ENCODE peak calls at places on chromosomes 1 and 21, in six cellular contexts. J is IMR-90, I is left lung, A is Panc1, W is GM23248, Y is breast epithelium. H is an unnamed sample. For H3K4me1, the result is how much of the 10 kb centered on the place peaks cover.

GRCh38 chr21:33332143-33332542 is 7.4 kb downstream of the IFNAR1 start:
- DNase-seq in A (no peak), J (no peak), Y (no peak), W (no peak), I (no peak), H (no peak)

GRCh38 chr1:5436808-5437207 is 555.4 kb downstream of the NPHP4 start:
- DNase-seq in Y (no peak), I (no peak), J (no peak), A (no peak), W (no peak), H (no peak)

GRCh38 chr1:111274653-111275052 is 16.0 kb upstream of the CHIA start:
- DNase-seq in J (no peak), Y (no peak), W (peak), A (no peak), I (no peak), H (no peak)

GRCh38 chr21:43978060-43978459 is 34.0 kb upstream of the TRAPPC10 start:
- DNase-seq in Y (no peak), W (no peak), I (no peak), A (no peak), J (no peak), H (no peak)

GRCh38 chr1:27606708-27607238 is 2.8 kb upstream of the AHDC1 start:
- DNase-seq in J (peak), A (no peak), I (no peak), W (peak), Y (no peak), H (no peak)

GRCh38 chr1:233863901-233864545 is 40.5 kb upstream of the SLC35F3 start:
- DNase-seq in A (no peak), Y (no peak), J (no peak), I (no peak), W (no peak), H (no peak)

GRCh38 chr1:41580021-41580420 is 95.5 kb upstream of the EDN2 start:
- DNase-seq in A (no peak), I (no peak), Y (no peak), W (no peak), J (no peak), H (no peak)

GRCh38 chr1:168556647-168557046 is 12.8 kb upstream of the XCL2 start:
- DNase-seq in W (no peak), I (no peak), J (no peak), A (no peak), Y (no peak), H (no peak)

GRCh38 chr1:90850925-90851710 is 134.0 kb upstream of the BARHL2 start:
- DNase-seq in W (peak), J (peak), I (peak), A (no peak), Y (peak), H (peak)

GRCh38 chr1:55418625-55419024 is 203.5 kb upstream of the USP24 start:
- DNase-seq in I (no peak), A (no peak), Y (no peak), J (no peak), W (no peak), H (no peak)

GRCh38 chr21:45822429-45823099 is 159.0 kb upstream of the COL6A1 start:
- DNase-seq in I (no peak), A (no peak), J (no peak), Y (no peak), W (no peak), H (no peak)

GRCh38 chr1:197200468-197200899 is 54.0 kb upstream of the ASPM start:
- DNase-seq in Y (no peak), J (peak), W (peak), A (no peak), I (no peak), H (no peak)

GRCh38 chr1:161494069-161494735 is 11.1 kb upstream of the FCGR2A start:
- DNase-seq in J (no peak), W (no peak), I (no peak), A (no peak), Y (no peak), H (no peak)

GRCh38 chr21:32134441-32135159 is 144.2 kb downstream of the MIS18A start:
- DNase-seq in A (no peak), Y (no peak), I (no peak), W (no peak), J (no peak), H (no peak)

GRCh38 chr1:226135059-226135651 is 51.4 kb downstream of the ACBD3 start:
- DNase-seq in Y (peak), J (no peak), I (peak), A (no peak), W (no peak), H (peak)

GRCh38 chr21:45358261-45358670 is 46.7 kb upstream of the COL18A1 start:
- DNase-seq in I (no peak), A (no peak), J (no peak), Y (no peak), W (no peak), H (no peak)

GRCh38 chr1:61064673-61065072 is 17.7 kb upstream of the NFIA start:
- DNase-seq in I (no peak), A (no peak), W (no peak), Y (no peak), J (no peak), H (no peak)
- H3K4me3 ChIP-seq in I (no peak), A (no peak), W (no peak), Y (no peak), J (no peak), H (no peak)

GRCh38 chr1:9250336-9250585 is 15.7 kb downstream of the H6PD start:
- DNase-seq in I (no peak), W (no peak), Y (no peak), J (no peak), A (no peak), H (no peak)

GRCh38 chr1:9250586-9251381 is 16.2 kb downstream of the H6PD start:
- DNase-seq in A (no peak), Y (no peak), I (peak), W (no peak), J (peak), H (peak)

GRCh38 chr1:9249534-9250335 is 15.2 kb downstream of the H6PD start:
- DNase-seq in A (no peak), J (peak), I (peak), Y (peak), W (peak), H (peak)

GRCh38 chr1:9252999-9253398 is 18.4 kb downstream of the H6PD start:
- DNase-seq in A (no peak), Y (no peak), I (no peak), J (no peak), W (no peak), H (peak)

GRCh38 chr1:9251501-9251900 is 16.9 kb downstream of the H6PD start:
- DNase-seq in A (no peak), W (no peak), Y (no peak), I (no peak), J (no peak), H (no peak)
- H3K4me1 ChIP-seq in A (under half), W (under half), Y (under half), I (under half), J (under half), H (under half)

DNA sequence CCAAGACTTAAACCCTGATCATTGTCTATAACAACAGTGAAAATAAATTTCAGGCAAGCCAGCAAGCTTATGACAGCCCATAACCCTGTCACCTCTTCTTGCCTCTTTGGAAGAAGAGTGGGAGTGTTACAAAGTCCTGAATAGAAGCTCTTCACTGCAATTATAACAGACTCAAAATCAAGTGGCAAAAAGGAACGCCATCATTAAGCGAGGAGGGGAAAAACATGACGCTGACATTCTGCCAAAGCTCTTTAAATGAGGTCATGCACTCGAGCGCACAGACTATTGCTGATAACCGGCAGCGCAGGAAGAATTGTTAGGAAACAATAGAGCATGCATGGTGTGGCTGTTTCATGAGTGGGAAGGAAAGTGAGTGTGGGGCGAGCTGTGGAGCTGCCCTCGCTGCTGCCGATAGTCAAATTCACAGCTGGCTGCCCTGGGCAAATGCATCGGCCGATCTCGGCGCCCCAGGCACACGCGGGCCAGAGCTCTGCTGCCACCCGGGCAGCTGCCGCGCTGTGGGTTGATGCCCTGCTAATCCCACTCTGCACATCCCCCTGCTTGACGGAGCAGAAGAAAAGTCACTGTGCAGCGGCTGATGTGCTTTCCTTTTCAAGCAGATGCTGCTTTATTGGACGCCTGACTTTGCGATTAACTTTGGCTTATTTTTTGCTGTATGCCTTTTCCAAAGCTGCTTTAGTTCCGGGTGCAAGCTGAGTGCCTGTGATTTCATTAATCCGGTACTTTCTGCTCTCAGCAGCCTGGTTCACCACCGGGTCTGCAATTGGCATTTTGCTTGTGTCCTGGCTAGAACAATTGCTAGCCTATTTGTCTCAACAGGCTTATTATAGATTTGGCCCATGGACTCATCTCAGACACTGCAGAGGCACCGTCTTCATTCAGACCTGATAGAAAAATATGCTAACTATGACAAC is 102.4 kb upstream of the ST6GALNAC5 start:
- DNase-seq in W (peak), I (no peak), A (no peak), Y (no peak), J (no peak), H (no peak)
- H3K4me3 ChIP-seq in W (peak), I (peak), A (no peak), Y (peak), J (no peak), H (no peak)

GRCh38 chr1:9594471-9595155 is 5.9 kb downstream of the TMEM201 start:
- DNase-seq in W (no peak), I (no peak), J (no peak), Y (no peak), A (no peak), H (no peak)
- H3K4me1 ChIP-seq in W (under half), I (under half), J (under half), Y (under half), A (under half), H (under half)

DNA sequence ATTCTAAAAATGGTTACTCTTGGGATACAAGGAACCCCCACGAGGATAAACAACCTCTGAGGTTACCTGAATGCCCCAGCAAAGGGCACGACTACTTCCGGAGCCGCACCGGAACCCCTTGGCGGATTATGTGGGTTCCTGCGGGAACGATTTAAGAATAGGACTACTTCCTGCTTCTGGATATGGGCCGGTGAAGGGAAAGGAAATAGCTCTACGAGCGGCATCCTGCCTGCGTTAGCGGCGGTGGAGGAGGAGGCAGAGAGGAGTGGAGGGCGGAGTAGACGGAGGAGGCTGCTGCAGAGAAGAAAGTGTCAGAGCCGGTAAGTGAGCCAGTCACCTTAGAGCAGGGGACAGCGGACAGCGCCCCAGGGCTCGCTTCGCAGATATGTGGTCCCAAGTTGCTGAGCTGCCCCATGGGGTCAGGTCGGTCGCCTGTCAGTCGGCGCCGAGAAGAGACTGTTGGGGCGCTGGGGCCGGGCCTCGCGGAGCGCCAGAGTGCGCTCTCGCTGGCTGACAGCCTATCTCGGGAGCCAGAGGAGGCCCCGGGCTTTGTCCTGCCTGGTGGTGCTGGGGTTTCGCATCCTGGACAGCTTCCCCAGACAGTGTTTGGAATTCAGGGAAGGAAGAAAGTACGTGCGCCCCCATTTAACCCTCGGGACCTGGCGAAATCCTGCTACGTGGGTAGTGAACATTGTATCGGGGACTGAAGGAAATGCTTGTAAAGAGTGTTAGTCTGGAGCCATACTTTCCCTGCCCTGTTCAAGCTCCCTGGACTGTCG is at the start of gene KLHL20:
- DNase-seq in A (peak), I (peak), W (peak), J (peak), Y (peak), H (peak)
- H3K4me3 ChIP-seq in A (peak), I (peak), W (peak), J (peak), Y (peak), H (peak)

GRCh38 chr1:84374991-84375838 is 23.1 kb upstream of the DNASE2B start:
- DNase-seq in J (no peak), Y (no peak), I (no peak), W (peak), A (no peak), H (no peak)

GRCh38 chr1:84375965-84376910 is 22.0 kb upstream of the DNASE2B start:
- DNase-seq in I (no peak), A (no peak), Y (no peak), J (peak), W (peak), H (no peak)

GRCh38 chr1:84370266-84370665 is 28.0 kb upstream of the DNASE2B start:
- DNase-seq in W (no peak), Y (no peak), J (no peak), A (no peak), I (no peak), H (no peak)

GRCh38 chr1:84370831-84371394 is 27.4 kb upstream of the DNASE2B start:
- DNase-seq in J (peak), I (peak), Y (no peak), W (peak), A (no peak), H (no peak)

DNA sequence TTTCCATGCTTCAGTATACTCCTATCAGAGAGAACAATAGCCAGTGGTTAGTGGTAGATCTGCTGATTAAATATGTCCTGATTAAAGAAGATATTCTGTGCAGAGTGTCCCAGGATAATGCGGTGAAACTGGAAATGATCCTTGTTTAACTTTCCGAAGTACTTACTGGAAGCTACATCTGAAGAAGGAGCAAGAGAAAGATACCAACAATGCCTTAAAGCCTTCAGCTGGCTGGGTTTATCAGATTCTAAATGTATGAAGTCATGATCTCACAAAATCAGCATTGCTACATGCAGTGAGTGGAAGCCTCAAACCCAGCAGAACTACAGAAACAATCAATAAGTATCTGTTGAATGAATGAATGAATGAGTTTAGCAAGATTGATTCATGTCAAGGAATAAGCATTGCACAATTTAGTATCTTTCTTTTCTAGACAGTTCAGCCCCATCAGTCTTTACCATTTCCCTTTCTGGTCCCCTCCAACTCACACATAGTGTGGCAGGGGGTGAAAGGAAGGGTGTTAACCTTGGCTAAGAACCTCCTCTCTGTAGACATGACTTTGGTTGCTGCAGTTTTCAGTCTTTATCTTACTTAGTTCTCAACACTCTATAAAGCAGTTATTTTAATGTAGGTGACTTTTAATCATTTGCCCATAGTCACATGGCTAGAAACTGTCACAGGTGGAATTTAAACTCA is 24.7 kb upstream of the DNASE2B start:
- DNase-seq in A (no peak), W (peak), Y (no peak), I (no peak), J (peak), H (no peak)
- H3K4me1 ChIP-seq in A (under half), W (half or more), Y (under half), I (under half), J (under half), H (under half)

GRCh38 chr1:223717123-223717522 is 4.8 kb downstream of the CAPN2 start:
- DNase-seq in W (no peak), A (no peak), Y (no peak), J (no peak), I (no peak), H (no peak)

GRCh38 chr1:223716302-223716862 is 4.0 kb downstream of the CAPN2 start:
- DNase-seq in Y (no peak), I (peak), W (peak), A (no peak), J (no peak), H (peak)

GRCh38 chr1:223715710-223716103 is 3.4 kb downstream of the CAPN2 start:
- DNase-seq in J (no peak), I (no peak), Y (no peak), W (no peak), A (no peak), H (no peak)

GRCh38 chr1:223718850-223719249 is 6.5 kb downstream of the CAPN2 start:
- DNase-seq in W (peak), I (no peak), Y (no peak), J (peak), A (no peak), H (no peak)

DNA sequence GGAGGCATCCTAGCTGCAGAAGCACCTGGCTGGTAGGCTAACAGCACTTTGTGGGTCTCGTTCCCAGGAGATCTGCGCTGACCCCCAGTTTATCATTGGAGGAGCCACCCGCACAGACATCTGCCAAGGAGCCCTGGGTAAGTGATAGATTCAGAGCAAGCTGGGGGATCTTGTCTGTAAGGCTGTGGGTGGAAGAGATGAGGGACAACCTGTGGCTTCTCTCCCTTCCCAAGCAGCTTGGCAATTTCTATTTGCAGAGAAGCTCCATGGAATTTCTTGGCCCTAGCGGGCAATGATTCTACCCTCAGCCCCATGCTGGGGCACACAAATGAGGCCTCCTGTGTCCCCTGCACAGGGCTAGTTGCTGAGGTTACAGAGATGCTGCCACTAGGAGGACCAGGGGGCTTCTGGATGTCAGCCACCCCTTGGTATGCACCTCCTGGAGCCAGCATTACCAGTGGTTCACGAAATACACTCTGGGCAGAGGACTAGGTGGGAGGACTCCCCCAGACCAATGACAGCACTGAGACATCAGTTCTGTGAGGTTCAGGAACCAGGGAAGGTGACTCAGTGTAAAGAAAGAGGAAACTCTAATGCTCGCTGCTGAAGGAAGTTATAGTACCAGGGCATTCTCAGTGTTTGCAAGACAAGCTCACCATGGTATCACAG is 5.5 kb downstream of the CAPN2 start:
- DNase-seq in Y (no peak), W (peak), I (no peak), J (peak), A (no peak), H (no peak)
- H3K4me3 ChIP-seq in Y (no peak), W (no peak), I (no peak), J (no peak), A (no peak), H (no peak)

GRCh38 chr1:218494000-218494399 is 148.9 kb downstream of the TGFB2 start:
- DNase-seq in J (no peak), W (no peak), I (no peak), Y (no peak), A (no peak), H (no peak)
- H3K4me1 ChIP-seq in J (under half), W (under half), I (under half), Y (under half), A (under half), H (under half)